ENCODE peak calls at places on chromosomes 5 and 9, in six cellular contexts. B is T follicular helper cell, O is GM23338, I is T1000, J is HT1080, K is amygdala. H is an unnamed sample.

GRCh38 chr5:135214897-135215616 is 181.0 kb upstream of the PITX1 start:
- DNase-seq in I (no peak), O (no peak), B (no peak), J (peak; percentile 26), K (no peak), H (no peak)

GRCh38 chr9:127393680-127394079 is 3.3 kb upstream of the SLC2A8 start:
- DNase-seq in K (no peak), J (no peak), B (no peak), O (no peak), I (no peak), H (no peak)

GRCh38 chr5:167642779-167643517 is 648.5 kb upstream of the WWC1 start:
- DNase-seq in B (no peak), J (peak; percentile 93), O (no peak), I (peak; percentile 35), K (no peak), H (peak; percentile 98)

GRCh38 chr5:14675865-14676300 is 11.4 kb downstream of the OTULIN start:
- DNase-seq in O (no peak), I (no peak), J (no peak), B (no peak), K (no peak), H (no peak)

GRCh38 chr5:7878381-7878873 is 9.5 kb downstream of the MTRR start:
- DNase-seq in I (no peak), B (no peak), J (no peak), O (no peak), K (no peak), H (no peak)

GRCh38 chr5:144203750-144204596 is 33.3 kb downstream of the KCTD16 start:
- DNase-seq in J (peak; percentile 48), B (peak; percentile 9), K (peak; percentile 29), I (no peak), O (peak; percentile 86), H (peak; percentile 72)

GRCh38 chr5:168681556-168682183 is 102.5 kb upstream of the PANK3 start:
- DNase-seq in B (no peak), K (no peak), I (no peak), J (peak; percentile 20), O (no peak), H (no peak)

GRCh38 chr5:167030500-167031120 is 1260.8 kb upstream of the WWC1 start:
- DNase-seq in I (no peak), O (peak; percentile 94), B (no peak), K (no peak), J (peak; percentile 21), H (no peak)

GRCh38 chr9:86637515-86637914 is 283.3 kb upstream of the TUT7 start:
- DNase-seq in K (no peak), B (no peak), I (no peak), O (peak; percentile 88), J (no peak), H (no peak)

GRCh38 chr5:78975035-78975434 is 10.1 kb downstream of the ARSB start:
- DNase-seq in I (no peak), K (no peak), B (no peak), J (no peak), O (no peak), H (no peak)

GRCh38 chr9:35313911-35314310 is 152.1 kb downstream of the UNC13B start:
- DNase-seq in I (no peak), K (no peak), J (peak; percentile 24), O (peak; percentile 8), B (no peak), H (peak; percentile 16)

GRCh38 chr5:131302506-131302905 is 38.7 kb downstream of the CDC42SE2 start:
- DNase-seq in O (no peak), K (no peak), J (no peak), B (no peak), I (no peak), H (no peak)